ENCODE peak calls at places on chromosomes 12 and 14, in four cellular contexts. C is iPS DF 6.9, F is activated T-cell treated with anti-CD3 and anti-CD28 coated beads for 48 hours, G is heart left ventricle. D is an unnamed sample.

GRCh38 chr12:76666272-76666845 is 97.6 kb upstream of the ZDHHC17 start:
- DNase-seq in C (no peak), G (no peak), F (no peak), D (no peak)

GRCh38 chr14:39315859-39316444 is 82.2 kb downstream of the MIA2 start:
- DNase-seq in F (no peak), G (no peak), C (no peak), D (no peak)

GRCh38 chr12:67829873-67830272 is 159.4 kb upstream of the IFNG-AS1 start:
- DNase-seq in C (no peak), G (no peak), F (no peak), D (no peak)

GRCh38 chr14:68548194-68549056 is 244.4 kb downstream of the ZFP36L1 start:
- DNase-seq in F (no peak), C (no peak), G (peak), D (no peak)

GRCh38 chr14:22598896-22599244 is 770 bp downstream of the ABHD4 start:
- DNase-seq in F (peak), C (no peak), G (no peak), D (no peak)

GRCh38 chr12:12561305-12562015 is 1.2 kb downstream of the DUSP16 start:
- DNase-seq in G (peak), C (no peak), F (peak), D (no peak)

GRCh38 chr14:77313374-77313773 is 7.3 kb downstream of the POMT2 start:
- DNase-seq in G (no peak), F (no peak), C (no peak), D (no peak)

GRCh38 chr14:100439781-100440180 is 116.6 kb downstream of the SLC25A47 start:
- DNase-seq in F (no peak), G (no peak), C (no peak), D (no peak)

GRCh38 chr14:95486875-95487668 is 29.4 kb downstream of the SYNE3 start:
- DNase-seq in F (no peak), G (no peak), C (no peak), D (no peak)

GRCh38 chr14:103121161-103121845 is 2.0 kb upstream of the TNFAIP2 start:
- DNase-seq in C (no peak), F (no peak), G (peak), D (no peak)